ENCODE peak calls at places on chromosomes 13 and 19, in five cellular contexts. One of them, this sample, is unnamed.

GRCh38 chr13:91930687-91931086 is 532.3 kb downstream of the GPC5 start:
- DNase-seq in GM12878: no peak
- DNase-seq in fibroblast of lung: peak; percentile 1
- DNase-seq in astrocyte: no peak
- DNase-seq in PC-9: no peak
- DNase-seq in this sample: no peak

GRCh38 chr13:25541434-25542123 is 169.8 kb downstream of the ATP8A2 start:
- DNase-seq in astrocyte: no peak
- DNase-seq in GM12878: no peak
- DNase-seq in PC-9: no peak
- DNase-seq in fibroblast of lung: no peak
- DNase-seq in this sample: no peak

GRCh38 chr13:48414501-48414900 is 1.6 kb upstream of the LPAR6 start:
- DNase-seq in fibroblast of lung: no peak
- DNase-seq in PC-9: no peak
- DNase-seq in GM12878: no peak
- DNase-seq in astrocyte: no peak
- DNase-seq in this sample: no peak

GRCh38 chr13:59182241-59182640 is 981.5 kb downstream of the DIAPH3 start:
- DNase-seq in fibroblast of lung: no peak
- DNase-seq in astrocyte: no peak
- DNase-seq in GM12878: no peak
- DNase-seq in PC-9: no peak
- DNase-seq in this sample: no peak

GRCh38 chr13:101399365-101399764 is 16.9 kb downstream of the NALCN start:
- DNase-seq in GM12878: no peak
- DNase-seq in PC-9: no peak
- DNase-seq in fibroblast of lung: peak; percentile 82
- DNase-seq in astrocyte: peak; percentile 75
- DNase-seq in this sample: no peak

GRCh38 chr19:45476349-45476717 is 8.5 kb downstream of the FOSB start:
- DNase-seq in GM12878: no peak
- DNase-seq in astrocyte: no peak
- DNase-seq in PC-9: no peak
- DNase-seq in fibroblast of lung: no peak
- DNase-seq in this sample: no peak

GRCh38 chr19:6271251-6271650 is 8.5 kb downstream of the MLLT1 start:
- DNase-seq in PC-9: no peak
- DNase-seq in astrocyte: no peak
- DNase-seq in fibroblast of lung: peak; percentile 34
- DNase-seq in GM12878: no peak
- DNase-seq in this sample: no peak

GRCh38 chr13:20369886-20370361 is 137.8 kb upstream of the GJB6 start:
- DNase-seq in GM12878: peak; percentile 59
- DNase-seq in astrocyte: no peak
- DNase-seq in fibroblast of lung: peak; percentile 20
- DNase-seq in PC-9: peak; percentile 38
- DNase-seq in this sample: peak; percentile 59

GRCh38 chr13:73394066-73394465 is 335.3 kb downstream of the KLF5 start:
- DNase-seq in fibroblast of lung: no peak
- DNase-seq in GM12878: no peak
- DNase-seq in PC-9: no peak
- DNase-seq in astrocyte: no peak
- DNase-seq in this sample: no peak

GRCh38 chr19:54209748-54210494 is 9.3 kb downstream of the RPS9 start:
- DNase-seq in GM12878: no peak
- DNase-seq in PC-9: peak; percentile 96
- DNase-seq in fibroblast of lung: peak; percentile 97
- DNase-seq in astrocyte: peak; percentile 96
- DNase-seq in this sample: no peak

GRCh38 chr13:105908581-105908980 is 626.9 kb downstream of the EFNB2 start:
- DNase-seq in astrocyte: peak; percentile 23
- DNase-seq in GM12878: no peak
- DNase-seq in fibroblast of lung: peak; percentile 46
- DNase-seq in PC-9: no peak
- DNase-seq in this sample: no peak

GRCh38 chr19:14089662-14090508 is 666 bp downstream of the SAMD1 start:
- DNase-seq in GM12878: no peak
- DNase-seq in PC-9: no peak
- DNase-seq in fibroblast of lung: peak; percentile 79
- DNase-seq in astrocyte: peak; percentile 71
- DNase-seq in this sample: no peak

GRCh38 chr13:95456837-95457236 is 95.7 kb upstream of the CLDN10 start:
- DNase-seq in astrocyte: no peak
- DNase-seq in PC-9: no peak
- DNase-seq in GM12878: no peak
- DNase-seq in fibroblast of lung: no peak
- DNase-seq in this sample: no peak

GRCh38 chr13:79485014-79485441 is 4.1 kb downstream of the NDFIP2 start:
- DNase-seq in PC-9: peak; percentile 97
- DNase-seq in GM12878: no peak
- DNase-seq in astrocyte: peak; percentile 92
- DNase-seq in fibroblast of lung: peak; percentile 95
- DNase-seq in this sample: peak; percentile 69

GRCh38 chr19:38507551-38508127 is 74.1 kb downstream of the RYR1 start:
- DNase-seq in GM12878: no peak
- DNase-seq in PC-9: no peak
- DNase-seq in astrocyte: no peak
- DNase-seq in fibroblast of lung: no peak
- DNase-seq in this sample: no peak

GRCh38 chr13:111907341-111907880 is 159.5 kb upstream of the SOX1 start:
- DNase-seq in GM12878: no peak
- DNase-seq in PC-9: no peak
- DNase-seq in fibroblast of lung: no peak
- DNase-seq in astrocyte: no peak
- DNase-seq in this sample: no peak

GRCh38 chr19:54521860-54522513 is 19.4 kb downstream of the LAIR2 start:
- DNase-seq in GM12878: no peak
- DNase-seq in fibroblast of lung: no peak
- DNase-seq in PC-9: peak; percentile 16
- DNase-seq in astrocyte: no peak
- DNase-seq in this sample: no peak

GRCh38 chr19:35555301-35556005 is 8.0 kb downstream of the ATP4A start:
- DNase-seq in fibroblast of lung: peak; percentile 22
- DNase-seq in PC-9: no peak
- DNase-seq in astrocyte: no peak
- DNase-seq in GM12878: no peak
- DNase-seq in this sample: no peak

GRCh38 chr19:14381689-14382474 is 638 bp downstream of the ADGRE5 start:
- DNase-seq in GM12878: no peak
- DNase-seq in astrocyte: no peak
- DNase-seq in fibroblast of lung: peak; percentile 31
- DNase-seq in PC-9: peak; percentile 76
- DNase-seq in this sample: no peak

GRCh38 chr19:38371081-38371480 is 3.3 kb upstream of the PSMD8 start:
- DNase-seq in GM12878: no peak
- DNase-seq in PC-9: no peak
- DNase-seq in fibroblast of lung: no peak
- DNase-seq in astrocyte: no peak
- DNase-seq in this sample: no peak

GRCh38 chr19:18373892-18374629 is 11.9 kb upstream of the GDF15 start:
- DNase-seq in GM12878: peak; percentile 91
- DNase-seq in astrocyte: peak; percentile 99
- DNase-seq in fibroblast of lung: peak; percentile 99
- DNase-seq in PC-9: peak; percentile 98
- DNase-seq in this sample: peak; percentile 76

GRCh38 chr19:1765182-1765903 is 12.0 kb downstream of the ONECUT3 start:
- DNase-seq in PC-9: no peak
- DNase-seq in astrocyte: no peak
- DNase-seq in GM12878: no peak
- DNase-seq in fibroblast of lung: no peak
- DNase-seq in this sample: no peak
- TF ChIP-seq EZH2 in PC-9: no peak
- TF ChIP-seq EZH2 in astrocyte: peak; percentile 93
- TF ChIP-seq EZH2 in GM12878: no peak
- TF ChIP-seq EZH2 in fibroblast of lung: peak; percentile 26
- TF ChIP-seq EZH2 in this sample: no peak

GRCh38 chr19:19711306-19711933 is 21.5 kb downstream of the ZNF14 start:
- DNase-seq in fibroblast of lung: no peak
- DNase-seq in GM12878: no peak
- DNase-seq in PC-9: no peak
- DNase-seq in astrocyte: no peak
- DNase-seq in this sample: no peak

GRCh38 chr19:19710506-19710905 is 22.4 kb downstream of the ZNF14 start:
- DNase-seq in fibroblast of lung: no peak
- DNase-seq in astrocyte: no peak
- DNase-seq in PC-9: no peak
- DNase-seq in GM12878: no peak
- DNase-seq in this sample: no peak

DNA sequence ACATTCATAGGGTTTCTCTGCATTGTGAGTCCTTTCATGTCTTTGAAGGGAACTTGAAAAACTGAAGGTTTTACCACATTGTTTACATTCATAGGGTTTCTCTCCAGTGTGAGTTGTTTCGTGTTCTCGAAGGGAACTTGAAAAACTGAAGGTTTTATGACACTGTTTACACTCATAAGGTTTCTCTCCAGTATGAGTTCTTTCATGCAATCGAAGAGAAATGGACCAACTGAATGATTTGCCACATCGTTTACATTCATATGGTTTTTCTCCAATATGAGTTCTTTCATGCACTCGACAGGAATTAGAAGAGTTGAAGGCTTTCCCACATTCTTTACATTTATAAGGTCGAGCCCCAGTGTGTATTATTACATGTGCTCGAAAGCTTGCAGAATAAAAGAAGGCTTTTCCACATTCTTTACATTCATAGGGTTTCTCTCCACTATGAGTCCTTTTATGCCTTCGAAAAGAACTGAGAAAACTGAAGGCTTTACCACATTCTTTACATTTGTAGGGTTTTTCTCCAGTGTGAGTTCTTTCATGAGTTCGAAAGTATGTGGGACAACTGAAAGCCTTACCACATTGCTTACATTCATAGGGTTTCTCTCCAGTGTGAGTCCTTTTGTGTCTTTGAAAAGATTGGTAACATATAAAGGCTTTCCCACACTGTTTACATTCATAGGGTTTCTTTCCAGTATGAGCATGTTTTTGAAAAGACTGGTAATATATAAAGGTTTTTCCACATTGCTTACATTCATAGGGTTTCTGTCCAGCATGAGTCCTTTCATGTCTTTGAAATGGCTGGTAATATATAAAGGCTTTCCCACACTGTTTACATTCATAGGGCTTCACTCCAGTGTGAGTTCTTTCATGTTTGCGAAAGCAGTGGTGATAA is 20.7 kb downstream of the ZNF14 start:
- DNase-seq in GM12878: no peak
- DNase-seq in astrocyte: no peak
- DNase-seq in fibroblast of lung: no peak
- DNase-seq in PC-9: no peak
- DNase-seq in this sample: no peak
- H3K9me3 ChIP-seq in GM12878: peaks cover 54% of the 10 kb centered on the region
- H3K9me3 ChIP-seq in astrocyte: peaks cover 81% of the 10 kb centered on the region
- H3K9me3 ChIP-seq in fibroblast of lung: peaks cover 11% of the 10 kb centered on the region
- H3K9me3 ChIP-seq in PC-9: peaks cover 89% of the 10 kb centered on the region
- H3K9me3 ChIP-seq in this sample: peaks cover 51% of the 10 kb centered on the region

DNA sequence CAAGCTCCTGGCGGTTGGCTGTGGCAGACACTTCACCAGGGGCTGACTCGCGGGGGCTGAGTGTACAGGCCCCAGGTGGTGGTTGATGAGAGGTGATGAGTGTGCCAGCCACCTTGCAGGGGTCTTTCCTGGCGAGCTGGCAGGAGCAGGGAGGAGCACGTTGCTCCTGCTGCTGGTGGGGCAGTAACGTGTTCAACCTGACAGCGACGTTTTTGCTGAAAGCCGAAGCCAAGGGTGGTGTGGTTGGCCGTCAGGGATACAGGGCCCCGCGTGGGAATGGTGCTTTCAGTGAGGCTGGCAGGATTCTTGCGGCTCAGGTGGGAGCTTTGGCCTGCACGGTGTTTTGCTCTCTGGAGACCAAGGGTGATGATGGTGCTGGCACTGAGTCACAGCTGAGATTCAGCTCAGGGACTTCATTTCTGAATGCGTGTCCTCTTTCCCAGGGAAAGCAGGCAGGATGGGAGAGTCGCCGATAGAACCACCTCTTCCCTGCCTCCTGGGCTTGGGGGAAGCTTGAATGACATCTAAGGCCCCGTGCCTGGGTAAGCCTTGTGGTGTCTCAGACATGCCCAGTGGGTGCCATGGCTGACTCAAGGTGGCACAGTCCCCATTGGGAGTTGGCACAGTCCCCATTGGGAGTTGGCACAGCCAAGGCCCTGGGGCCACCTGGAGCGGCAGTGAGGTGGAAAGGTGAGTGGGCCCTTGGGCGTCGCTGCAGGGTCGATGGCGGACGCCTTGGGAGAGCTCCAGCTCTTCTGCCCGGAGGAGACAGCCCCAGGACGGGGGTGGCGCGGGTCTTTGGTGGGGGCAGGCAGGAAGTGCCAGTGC is 8.8 kb downstream of the DAZAP1 start:
- DNase-seq in astrocyte: peak; percentile 40
- DNase-seq in GM12878: no peak
- DNase-seq in PC-9: no peak
- DNase-seq in fibroblast of lung: peak; percentile 40
- DNase-seq in this sample: no peak
- H3K4me1 ChIP-seq in astrocyte: peaks cover 55% of the 10 kb centered on the region
- H3K4me1 ChIP-seq in GM12878: peaks cover 29% of the 10 kb centered on the region
- H3K4me1 ChIP-seq in PC-9: peaks cover 32% of the 10 kb centered on the region
- H3K4me1 ChIP-seq in fibroblast of lung: peaks cover 30% of the 10 kb centered on the region
- H3K4me1 ChIP-seq in this sample: peaks cover 34% of the 10 kb centered on the region

DNA sequence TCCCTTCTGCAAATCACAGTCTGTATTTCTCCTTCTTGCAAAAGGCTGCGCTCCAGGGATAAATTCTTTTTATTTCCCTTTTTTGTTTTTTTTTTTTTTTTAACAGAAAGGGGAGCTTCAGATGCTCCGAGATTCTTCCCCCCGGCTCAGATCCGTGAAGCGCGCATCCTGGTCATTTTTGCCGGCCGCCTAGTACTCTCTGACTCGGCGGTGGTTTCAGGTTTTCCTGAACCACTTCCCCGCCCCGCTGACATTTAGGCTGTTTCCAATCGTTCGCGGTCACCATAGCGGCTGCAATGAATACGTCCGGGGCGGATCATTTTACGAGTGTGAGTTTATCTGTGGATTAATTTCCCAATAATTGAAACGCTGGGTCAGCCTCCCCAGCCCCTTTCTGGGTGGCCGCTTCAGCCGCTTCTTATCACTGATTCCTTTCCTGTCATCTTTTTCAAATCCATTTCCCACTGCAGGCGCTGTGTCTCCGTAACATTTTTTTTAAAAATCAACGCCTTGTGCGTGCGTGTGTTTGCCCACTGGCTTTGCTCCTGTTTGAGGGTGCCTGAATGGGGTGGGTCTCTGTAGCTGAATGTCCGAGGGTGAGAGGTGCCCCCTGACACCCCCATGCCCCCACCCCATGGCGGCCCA is 10.5 kb downstream of the ONECUT3 start:
- DNase-seq in fibroblast of lung: no peak
- DNase-seq in GM12878: no peak
- DNase-seq in astrocyte: no peak
- DNase-seq in PC-9: no peak
- DNase-seq in this sample: no peak
- TF ChIP-seq EZH2 in fibroblast of lung: peak; percentile 41
- TF ChIP-seq EZH2 in GM12878: no peak
- TF ChIP-seq EZH2 in astrocyte: peak; percentile 60
- TF ChIP-seq EZH2 in PC-9: no peak
- TF ChIP-seq EZH2 in this sample: peak; percentile 29

GRCh38 chr19:31694761-31695160 is 345.5 kb upstream of the TSHZ3 start:
- DNase-seq in astrocyte: no peak
- DNase-seq in GM12878: no peak
- DNase-seq in fibroblast of lung: no peak
- DNase-seq in PC-9: no peak
- DNase-seq in this sample: no peak
- H3K9me3 ChIP-seq in astrocyte: no peaks in the 10 kb centered on the region
- H3K9me3 ChIP-seq in GM12878: no peaks in the 10 kb centered on the region
- H3K9me3 ChIP-seq in fibroblast of lung: no peaks in the 10 kb centered on the region
- H3K9me3 ChIP-seq in PC-9: no peaks in the 10 kb centered on the region
- H3K9me3 ChIP-seq in this sample: peaks cover 2% of the 10 kb centered on the region

GRCh38 chr19:47510516-47511127 is 4.2 kb downstream of the NAPA start:
- DNase-seq in PC-9: no peak
- DNase-seq in fibroblast of lung: no peak
- DNase-seq in astrocyte: no peak
- DNase-seq in GM12878: no peak
- DNase-seq in this sample: no peak
- H3K4me1 ChIP-seq in PC-9: peaks cover 14% of the 10 kb centered on the region
- H3K4me1 ChIP-seq in fibroblast of lung: peaks cover 31% of the 10 kb centered on the region
- H3K4me1 ChIP-seq in astrocyte: peaks cover 19% of the 10 kb centered on the region
- H3K4me1 ChIP-seq in GM12878: peaks cover 8% of the 10 kb centered on the region
- H3K4me1 ChIP-seq in this sample: peaks cover 49% of the 10 kb centered on the region